ENCODE peak calls at places on chromosomes 7 and 10, in four cellular contexts. One of them, this sample, is unnamed. For H3K4me1, the result is how much of the 10 kb centered on the place peaks cover.

GRCh38 chr7:90892213-90892612 is 296.1 kb downstream of the CDK14 start:
- DNase-seq in H9: no peak
- DNase-seq in Karpas-422: no peak
- DNase-seq in GM23248: no peak
- DNase-seq in this sample: no peak

GRCh38 chr7:54897891-54898290 is 120.9 kb upstream of the EGFR start:
- DNase-seq in H9: no peak
- DNase-seq in Karpas-422: no peak
- DNase-seq in GM23248: peak
- DNase-seq in this sample: no peak

GRCh38 chr10:132407846-132408278 is 10.9 kb downstream of the PWWP2B start:
- DNase-seq in H9: peak
- DNase-seq in Karpas-422: no peak
- DNase-seq in GM23248: peak
- DNase-seq in this sample: peak

GRCh38 chr7:123260428-123260960 is 60.7 kb upstream of the SLC13A1 start:
- DNase-seq in H9: no peak
- DNase-seq in Karpas-422: no peak
- DNase-seq in GM23248: no peak
- DNase-seq in this sample: peak

GRCh38 chr10:82358486-82359097 is 483.6 kb downstream of the NRG3 start:
- DNase-seq in H9: no peak
- DNase-seq in Karpas-422: no peak
- DNase-seq in GM23248: peak
- DNase-seq in this sample: no peak

GRCh38 chr7:2641406-2642393 is 9.9 kb downstream of the TTYH3 start:
- DNase-seq in H9: peak
- DNase-seq in Karpas-422: no peak
- DNase-seq in GM23248: peak
- DNase-seq in this sample: peak

GRCh38 chr7:92671502-92672169 is 81.4 kb upstream of the FAM133B start:
- DNase-seq in H9: no peak
- DNase-seq in Karpas-422: no peak
- DNase-seq in GM23248: no peak
- DNase-seq in this sample: no peak

GRCh38 chr10:48639646-48640045 is 34.8 kb upstream of the ARHGAP22 start:
- DNase-seq in H9: no peak
- DNase-seq in Karpas-422: no peak
- DNase-seq in GM23248: no peak
- DNase-seq in this sample: no peak

GRCh38 chr7:67402280-67402679 is 405.6 kb downstream of the TYW1 start:
- DNase-seq in H9: no peak
- DNase-seq in Karpas-422: no peak
- DNase-seq in GM23248: no peak
- DNase-seq in this sample: no peak

GRCh38 chr7:1584700-1585099 is 14.9 kb upstream of the PSMG3 start:
- DNase-seq in H9: no peak
- DNase-seq in Karpas-422: no peak
- DNase-seq in GM23248: no peak
- DNase-seq in this sample: no peak

GRCh38 chr7:97215556-97215955 is 98.1 kb downstream of the SDHAF3 start:
- DNase-seq in H9: peak
- DNase-seq in Karpas-422: no peak
- DNase-seq in GM23248: no peak
- DNase-seq in this sample: peak

GRCh38 chr7:51366930-51367613 is 50.5 kb upstream of the COBL start:
- DNase-seq in H9: peak
- DNase-seq in Karpas-422: peak
- DNase-seq in GM23248: peak
- DNase-seq in this sample: peak

GRCh38 chr10:34102917-34103506 is 712.1 kb downstream of the PARD3 start:
- DNase-seq in H9: no peak
- DNase-seq in Karpas-422: no peak
- DNase-seq in GM23248: peak
- DNase-seq in this sample: no peak

GRCh38 chr7:38306914-38307313 is 33.5 kb upstream of the TARP start:
- DNase-seq in H9: no peak
- DNase-seq in Karpas-422: no peak
- DNase-seq in GM23248: no peak
- DNase-seq in this sample: no peak

GRCh38 chr10:14477408-14477710 is 146.6 kb upstream of the FRMD4A start:
- DNase-seq in H9: no peak
- DNase-seq in Karpas-422: no peak
- DNase-seq in GM23248: peak
- DNase-seq in this sample: no peak

GRCh38 chr7:3243256-3243655 is 57.8 kb upstream of the SDK1 start:
- DNase-seq in H9: no peak
- DNase-seq in Karpas-422: no peak
- DNase-seq in GM23248: no peak
- DNase-seq in this sample: no peak

GRCh38 chr7:158419238-158419785 is 168.3 kb downstream of the PTPRN2 start:
- DNase-seq in H9: no peak
- DNase-seq in Karpas-422: no peak
- DNase-seq in GM23248: no peak
- DNase-seq in this sample: no peak

GRCh38 chr7:150326657-150327268 is 3.4 kb upstream of the ACTR3C start:
- DNase-seq in H9: no peak
- DNase-seq in Karpas-422: no peak
- DNase-seq in GM23248: no peak
- DNase-seq in this sample: no peak

GRCh38 chr7:155069992-155070827 is at the start of gene HTR5A:
- DNase-seq in H9: peak
- DNase-seq in Karpas-422: peak
- DNase-seq in GM23248: peak
- DNase-seq in this sample: peak

GRCh38 chr7:75977741-75978140 is 16.7 kb downstream of the TMEM120A start:
- DNase-seq in H9: no peak
- DNase-seq in Karpas-422: no peak
- DNase-seq in GM23248: no peak
- DNase-seq in this sample: peak

GRCh38 chr10:104580774-104581675 is 60.1 kb upstream of the SORCS3 start:
- DNase-seq in H9: peak
- DNase-seq in Karpas-422: peak
- DNase-seq in GM23248: peak
- DNase-seq in this sample: peak

GRCh38 chr10:102266670-102267069 is 21.3 kb downstream of the GBF1 start:
- DNase-seq in H9: no peak
- DNase-seq in Karpas-422: no peak
- DNase-seq in GM23248: no peak
- DNase-seq in this sample: no peak

GRCh38 chr7:84821671-84822534 is 365.0 kb downstream of the SEMA3D start:
- DNase-seq in H9: no peak
- DNase-seq in Karpas-422: no peak
- DNase-seq in GM23248: no peak
- DNase-seq in this sample: no peak

GRCh38 chr7:149459201-149459539 is 1.7 kb downstream of the ZNF777 start:
- DNase-seq in H9: no peak
- DNase-seq in Karpas-422: no peak
- DNase-seq in GM23248: peak
- DNase-seq in this sample: no peak

GRCh38 chr10:92929896-92930295 is 81.6 kb downstream of the EXOC6 start:
- DNase-seq in H9: no peak
- DNase-seq in Karpas-422: no peak
- DNase-seq in GM23248: no peak
- DNase-seq in this sample: no peak

GRCh38 chr10:45040921-45041320 is 40.2 kb downstream of the ZNF22 start:
- DNase-seq in H9: no peak
- DNase-seq in Karpas-422: no peak
- DNase-seq in GM23248: peak
- DNase-seq in this sample: no peak

GRCh38 chr10:114767101-114767588 is 54.4 kb upstream of the FHIP2A start:
- DNase-seq in H9: no peak
- DNase-seq in Karpas-422: no peak
- DNase-seq in GM23248: peak
- DNase-seq in this sample: no peak

GRCh38 chr7:151251926-151252835 is 3.7 kb upstream of the SMARCD3 start:
- DNase-seq in H9: peak
- DNase-seq in Karpas-422: no peak
- DNase-seq in GM23248: peak
- DNase-seq in this sample: peak

GRCh38 chr7:35596061-35596460 is 98.9 kb downstream of the HERPUD2 start:
- DNase-seq in H9: no peak
- DNase-seq in Karpas-422: no peak
- DNase-seq in GM23248: peak
- DNase-seq in this sample: no peak

GRCh38 chr10:113126506-113127192 is 176.6 kb downstream of the TCF7L2 start:
- DNase-seq in H9: peak
- DNase-seq in Karpas-422: no peak
- DNase-seq in GM23248: peak
- DNase-seq in this sample: peak

GRCh38 chr7:107879400-107880035 is 11.5 kb upstream of the DLD start:
- DNase-seq in H9: no peak
- DNase-seq in Karpas-422: peak
- DNase-seq in GM23248: peak
- DNase-seq in this sample: peak

GRCh38 chr10:62045765-62046521 is 144.4 kb downstream of the ARID5B start:
- DNase-seq in H9: no peak
- DNase-seq in Karpas-422: no peak
- DNase-seq in GM23248: peak
- DNase-seq in this sample: no peak

GRCh38 chr7:33530664-33531063 is 374.7 kb upstream of the BMPER start:
- DNase-seq in H9: no peak
- DNase-seq in Karpas-422: peak
- DNase-seq in GM23248: no peak
- DNase-seq in this sample: no peak

GRCh38 chr10:45227042-45227441 is 88.4 kb downstream of the OR13A1 start:
- DNase-seq in H9: no peak
- DNase-seq in Karpas-422: no peak
- DNase-seq in GM23248: no peak
- DNase-seq in this sample: no peak

GRCh38 chr7:34821965-34822558 is 164.0 kb downstream of the NPSR1 start:
- DNase-seq in H9: no peak
- DNase-seq in Karpas-422: no peak
- DNase-seq in GM23248: peak
- DNase-seq in this sample: no peak

GRCh38 chr10:84179059-84179710 is 5.6 kb downstream of the GPR15LG start:
- DNase-seq in H9: no peak
- DNase-seq in Karpas-422: peak
- DNase-seq in GM23248: peak
- DNase-seq in this sample: no peak

GRCh38 chr10:29702288-29703164 is 67.8 kb upstream of the SVIL start:
- DNase-seq in H9: no peak
- DNase-seq in Karpas-422: no peak
- DNase-seq in GM23248: peak
- DNase-seq in this sample: no peak

GRCh38 chr7:66627151-66627681 is 1.5 kb upstream of the KCTD7 start:
- DNase-seq in H9: no peak
- DNase-seq in Karpas-422: peak
- DNase-seq in GM23248: peak
- DNase-seq in this sample: no peak

GRCh38 chr7:159012353-159013069 is 132.2 kb downstream of the VIPR2 start:
- DNase-seq in H9: no peak
- DNase-seq in Karpas-422: no peak
- DNase-seq in GM23248: peak
- DNase-seq in this sample: peak

GRCh38 chr7:132472463-132473120 is 103.7 kb downstream of the PLXNA4 start:
- DNase-seq in H9: no peak
- DNase-seq in Karpas-422: no peak
- DNase-seq in GM23248: peak
- DNase-seq in this sample: no peak

DNA sequence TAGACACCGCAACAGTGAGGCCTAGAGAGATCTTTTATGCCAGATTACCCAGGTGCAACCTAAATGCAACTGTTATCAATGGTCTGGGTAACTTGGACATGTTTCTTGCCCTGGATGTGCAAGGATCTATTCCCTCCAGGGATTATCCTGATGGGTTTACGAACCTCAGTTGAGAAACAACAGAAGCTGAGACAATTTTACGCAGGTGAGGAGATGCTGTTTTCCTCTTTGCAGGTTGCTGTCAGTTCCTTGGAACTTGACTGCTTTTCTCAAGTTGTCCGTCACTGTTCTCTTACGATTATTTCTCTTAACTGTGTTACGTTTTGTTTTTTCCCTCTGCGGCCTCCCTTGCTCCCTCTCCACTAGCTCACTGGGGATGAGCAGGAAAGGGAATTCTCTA is 1.4 kb downstream of the PURB start:
- DNase-seq in H9: no peak
- DNase-seq in Karpas-422: no peak
- DNase-seq in GM23248: no peak
- DNase-seq in this sample: no peak
- H3K9ac ChIP-seq in H9: peak
- H3K9ac ChIP-seq in Karpas-422: peak
- H3K9ac ChIP-seq in GM23248: peak
- H3K9ac ChIP-seq in this sample: peak

GRCh38 chr7:139743267-139743966 is 34.4 kb downstream of the HIPK2 start:
- DNase-seq in H9: no peak
- DNase-seq in Karpas-422: no peak
- DNase-seq in GM23248: no peak
- DNase-seq in this sample: no peak
- H3K4me1 ChIP-seq in H9: under half
- H3K4me1 ChIP-seq in Karpas-422: under half
- H3K4me1 ChIP-seq in GM23248: under half
- H3K4me1 ChIP-seq in this sample: under half

GRCh38 chr10:22322663-22323160 is 1.8 kb downstream of the BMI1 start:
- DNase-seq in H9: no peak
- DNase-seq in Karpas-422: no peak
- DNase-seq in GM23248: no peak
- DNase-seq in this sample: no peak
- H3K9ac ChIP-seq in H9: no peak
- H3K9ac ChIP-seq in Karpas-422: peak
- H3K9ac ChIP-seq in GM23248: peak
- H3K9ac ChIP-seq in this sample: no peak

GRCh38 chr10:12590682-12591642 is 241.6 kb downstream of the CAMK1D start:
- DNase-seq in H9: no peak
- DNase-seq in Karpas-422: no peak
- DNase-seq in GM23248: no peak
- DNase-seq in this sample: no peak
- H3K4me1 ChIP-seq in H9: under half
- H3K4me1 ChIP-seq in Karpas-422: under half
- H3K4me1 ChIP-seq in GM23248: under half
- H3K4me1 ChIP-seq in this sample: under half

GRCh38 chr7:44280993-44281721 is 44.2 kb downstream of the CAMK2B start:
- DNase-seq in H9: peak
- DNase-seq in Karpas-422: no peak
- DNase-seq in GM23248: no peak
- DNase-seq in this sample: no peak

GRCh38 chr7:44280636-44280992 is 44.8 kb downstream of the CAMK2B start:
- DNase-seq in H9: peak
- DNase-seq in Karpas-422: no peak
- DNase-seq in GM23248: no peak
- DNase-seq in this sample: no peak

GRCh38 chr7:44278451-44279161 is 46.8 kb downstream of the CAMK2B start:
- DNase-seq in H9: peak
- DNase-seq in Karpas-422: no peak
- DNase-seq in GM23248: peak
- DNase-seq in this sample: no peak

GRCh38 chr7:44279286-44279685 is 46.1 kb downstream of the CAMK2B start:
- DNase-seq in H9: no peak
- DNase-seq in Karpas-422: no peak
- DNase-seq in GM23248: no peak
- DNase-seq in this sample: no peak

GRCh38 chr7:44279731-44280505 is 45.5 kb downstream of the CAMK2B start:
- DNase-seq in H9: peak
- DNase-seq in Karpas-422: no peak
- DNase-seq in GM23248: no peak
- DNase-seq in this sample: no peak
- H3K9ac ChIP-seq in H9: no peak
- H3K9ac ChIP-seq in Karpas-422: no peak
- H3K9ac ChIP-seq in GM23248: no peak
- H3K9ac ChIP-seq in this sample: no peak